ENCODE peak calls at places on chromosomes 4 and X, in ten cellular contexts. One of them, this sample, is unnamed.

GRCh38 chr4:113404846-113405245 is 355.4 kb downstream of the ANK2 start:
- DNase-seq in nephron progenitor cell: no peak
- DNase-seq in left ventricle myocardium inferior: no peak
- DNase-seq in uterus: no peak
- DNase-seq in fibroblast of mammary gland: no peak
- DNase-seq in brain microvascular endothelial cell: no peak
- DNase-seq in OCI-LY7: no peak
- DNase-seq in choroid plexus epithelial cell: no peak
- DNase-seq in bronchial epithelial cell: no peak
- DNase-seq in HFFc6: no peak
- DNase-seq in this sample: no peak

GRCh38 chr4:123746981-123747380 is 350.4 kb downstream of the SPRY1 start:
- DNase-seq in nephron progenitor cell: no peak
- DNase-seq in left ventricle myocardium inferior: no peak
- DNase-seq in uterus: no peak
- DNase-seq in fibroblast of mammary gland: no peak
- DNase-seq in brain microvascular endothelial cell: peak
- DNase-seq in OCI-LY7: no peak
- DNase-seq in choroid plexus epithelial cell: peak
- DNase-seq in bronchial epithelial cell: no peak
- DNase-seq in HFFc6: no peak
- DNase-seq in this sample: no peak

GRCh38 chrX:140342410-140342809 is 162.5 kb downstream of the SOX3 start:
- DNase-seq in nephron progenitor cell: no peak
- DNase-seq in left ventricle myocardium inferior: no peak
- DNase-seq in uterus: no peak
- DNase-seq in fibroblast of mammary gland: no peak
- DNase-seq in brain microvascular endothelial cell: no peak
- DNase-seq in OCI-LY7: no peak
- DNase-seq in choroid plexus epithelial cell: no peak
- DNase-seq in bronchial epithelial cell: no peak
- DNase-seq in HFFc6: no peak
- DNase-seq in this sample: no peak

GRCh38 chrX:139720979-139721378 is 13.0 kb upstream of the MCF2 start:
- DNase-seq in nephron progenitor cell: no peak
- DNase-seq in left ventricle myocardium inferior: no peak
- DNase-seq in uterus: no peak
- DNase-seq in fibroblast of mammary gland: no peak
- DNase-seq in brain microvascular endothelial cell: no peak
- DNase-seq in OCI-LY7: no peak
- DNase-seq in choroid plexus epithelial cell: no peak
- DNase-seq in bronchial epithelial cell: no peak
- DNase-seq in HFFc6: no peak
- DNase-seq in this sample: no peak

GRCh38 chrX:103779156-103779555 is 2.5 kb downstream of the PLP1 start:
- DNase-seq in nephron progenitor cell: no peak
- DNase-seq in left ventricle myocardium inferior: no peak
- DNase-seq in uterus: no peak
- DNase-seq in fibroblast of mammary gland: no peak
- DNase-seq in brain microvascular endothelial cell: peak
- DNase-seq in OCI-LY7: no peak
- DNase-seq in choroid plexus epithelial cell: peak
- DNase-seq in bronchial epithelial cell: no peak
- DNase-seq in HFFc6: no peak
- DNase-seq in this sample: no peak

GRCh38 chrX:9677098-9677739 is 88.4 kb downstream of the GPR143 start:
- DNase-seq in nephron progenitor cell: no peak
- DNase-seq in left ventricle myocardium inferior: no peak
- DNase-seq in uterus: peak
- DNase-seq in fibroblast of mammary gland: peak
- DNase-seq in brain microvascular endothelial cell: no peak
- DNase-seq in OCI-LY7: no peak
- DNase-seq in choroid plexus epithelial cell: peak
- DNase-seq in bronchial epithelial cell: peak
- DNase-seq in HFFc6: no peak
- DNase-seq in this sample: peak

GRCh38 chr4:75718529-75718928 is 5.8 kb upstream of the USO1 start:
- DNase-seq in nephron progenitor cell: no peak
- DNase-seq in left ventricle myocardium inferior: no peak
- DNase-seq in uterus: no peak
- DNase-seq in fibroblast of mammary gland: no peak
- DNase-seq in brain microvascular endothelial cell: no peak
- DNase-seq in OCI-LY7: no peak
- DNase-seq in choroid plexus epithelial cell: peak
- DNase-seq in bronchial epithelial cell: peak
- DNase-seq in HFFc6: no peak
- DNase-seq in this sample: no peak

GRCh38 chrX:45669715-45670360 is 469.2 kb upstream of the DIPK2B start:
- DNase-seq in nephron progenitor cell: no peak
- DNase-seq in left ventricle myocardium inferior: no peak
- DNase-seq in uterus: no peak
- DNase-seq in fibroblast of mammary gland: peak
- DNase-seq in brain microvascular endothelial cell: no peak
- DNase-seq in OCI-LY7: no peak
- DNase-seq in choroid plexus epithelial cell: peak
- DNase-seq in bronchial epithelial cell: no peak
- DNase-seq in HFFc6: no peak
- DNase-seq in this sample: no peak

GRCh38 chr4:78749972-78750727 is 26.0 kb upstream of the BMP2K start:
- DNase-seq in nephron progenitor cell: no peak
- DNase-seq in left ventricle myocardium inferior: no peak
- DNase-seq in uterus: no peak
- DNase-seq in fibroblast of mammary gland: peak
- DNase-seq in brain microvascular endothelial cell: no peak
- DNase-seq in OCI-LY7: peak
- DNase-seq in choroid plexus epithelial cell: peak
- DNase-seq in bronchial epithelial cell: no peak
- DNase-seq in HFFc6: no peak
- DNase-seq in this sample: no peak

GRCh38 chrX:106608016-106608415 is 3.8 kb upstream of the RADX start:
- DNase-seq in nephron progenitor cell: no peak
- DNase-seq in left ventricle myocardium inferior: no peak
- DNase-seq in uterus: no peak
- DNase-seq in fibroblast of mammary gland: no peak
- DNase-seq in brain microvascular endothelial cell: no peak
- DNase-seq in OCI-LY7: no peak
- DNase-seq in choroid plexus epithelial cell: no peak
- DNase-seq in bronchial epithelial cell: peak
- DNase-seq in HFFc6: no peak
- DNase-seq in this sample: no peak

GRCh38 chr4:89268572-89269180 is 38.9 kb downstream of the GPRIN3 start:
- DNase-seq in nephron progenitor cell: no peak
- DNase-seq in left ventricle myocardium inferior: no peak
- DNase-seq in uterus: no peak
- DNase-seq in fibroblast of mammary gland: peak
- DNase-seq in brain microvascular endothelial cell: no peak
- DNase-seq in OCI-LY7: no peak
- DNase-seq in choroid plexus epithelial cell: peak
- DNase-seq in bronchial epithelial cell: no peak
- DNase-seq in HFFc6: no peak
- DNase-seq in this sample: no peak

GRCh38 chrX:21382715-21383114 is 8.5 kb downstream of the CNKSR2 start:
- DNase-seq in nephron progenitor cell: no peak
- DNase-seq in left ventricle myocardium inferior: no peak
- DNase-seq in uterus: no peak
- DNase-seq in fibroblast of mammary gland: no peak
- DNase-seq in brain microvascular endothelial cell: no peak
- DNase-seq in OCI-LY7: no peak
- DNase-seq in choroid plexus epithelial cell: peak
- DNase-seq in bronchial epithelial cell: peak
- DNase-seq in HFFc6: no peak
- DNase-seq in this sample: no peak

GRCh38 chr4:23660865-23661264 is 229.0 kb downstream of the PPARGC1A start:
- DNase-seq in nephron progenitor cell: no peak
- DNase-seq in left ventricle myocardium inferior: no peak
- DNase-seq in uterus: no peak
- DNase-seq in fibroblast of mammary gland: no peak
- DNase-seq in brain microvascular endothelial cell: no peak
- DNase-seq in OCI-LY7: no peak
- DNase-seq in choroid plexus epithelial cell: no peak
- DNase-seq in bronchial epithelial cell: no peak
- DNase-seq in HFFc6: no peak
- DNase-seq in this sample: no peak

GRCh38 chrX:104432321-104432720 is 133.7 kb upstream of the IL1RAPL2 start:
- DNase-seq in nephron progenitor cell: no peak
- DNase-seq in left ventricle myocardium inferior: no peak
- DNase-seq in uterus: no peak
- DNase-seq in fibroblast of mammary gland: no peak
- DNase-seq in brain microvascular endothelial cell: no peak
- DNase-seq in OCI-LY7: no peak
- DNase-seq in choroid plexus epithelial cell: no peak
- DNase-seq in bronchial epithelial cell: peak
- DNase-seq in HFFc6: no peak
- DNase-seq in this sample: no peak

GRCh38 chr4:165209796-165210195 is 2.4 kb downstream of the KLHL2 start:
- DNase-seq in nephron progenitor cell: no peak
- DNase-seq in left ventricle myocardium inferior: no peak
- DNase-seq in uterus: no peak
- DNase-seq in fibroblast of mammary gland: no peak
- DNase-seq in brain microvascular endothelial cell: no peak
- DNase-seq in OCI-LY7: no peak
- DNase-seq in choroid plexus epithelial cell: no peak
- DNase-seq in bronchial epithelial cell: no peak
- DNase-seq in HFFc6: no peak
- DNase-seq in this sample: no peak

GRCh38 chr4:78656968-78657445 is 105.4 kb downstream of the ANXA3 start:
- DNase-seq in nephron progenitor cell: no peak
- DNase-seq in left ventricle myocardium inferior: no peak
- DNase-seq in uterus: no peak
- DNase-seq in fibroblast of mammary gland: no peak
- DNase-seq in brain microvascular endothelial cell: no peak
- DNase-seq in OCI-LY7: peak
- DNase-seq in choroid plexus epithelial cell: no peak
- DNase-seq in bronchial epithelial cell: no peak
- DNase-seq in HFFc6: no peak
- DNase-seq in this sample: no peak

GRCh38 chrX:13092455-13092941 is 48.1 kb upstream of the FAM9C start:
- DNase-seq in nephron progenitor cell: no peak
- DNase-seq in left ventricle myocardium inferior: no peak
- DNase-seq in uterus: no peak
- DNase-seq in fibroblast of mammary gland: no peak
- DNase-seq in brain microvascular endothelial cell: no peak
- DNase-seq in OCI-LY7: no peak
- DNase-seq in choroid plexus epithelial cell: no peak
- DNase-seq in bronchial epithelial cell: no peak
- DNase-seq in HFFc6: no peak
- DNase-seq in this sample: peak
- TF ChIP-seq CTCF in nephron progenitor cell: no peak
- TF ChIP-seq CTCF in left ventricle myocardium inferior: no peak
- TF ChIP-seq CTCF in uterus: no peak
- TF ChIP-seq CTCF in fibroblast of mammary gland: no peak
- TF ChIP-seq CTCF in brain microvascular endothelial cell: no peak
- TF ChIP-seq CTCF in OCI-LY7: no peak
- TF ChIP-seq CTCF in choroid plexus epithelial cell: no peak
- TF ChIP-seq CTCF in bronchial epithelial cell: no peak
- TF ChIP-seq CTCF in HFFc6: no peak
- TF ChIP-seq CTCF in this sample: no peak

GRCh38 chr4:81375745-81376144 is 96.0 kb downstream of the RASGEF1B start:
- DNase-seq in nephron progenitor cell: no peak
- DNase-seq in left ventricle myocardium inferior: no peak
- DNase-seq in uterus: no peak
- DNase-seq in fibroblast of mammary gland: no peak
- DNase-seq in brain microvascular endothelial cell: no peak
- DNase-seq in OCI-LY7: peak
- DNase-seq in choroid plexus epithelial cell: no peak
- DNase-seq in bronchial epithelial cell: no peak
- DNase-seq in HFFc6: no peak
- DNase-seq in this sample: no peak
- TF ChIP-seq CTCF in nephron progenitor cell: no peak
- TF ChIP-seq CTCF in left ventricle myocardium inferior: no peak
- TF ChIP-seq CTCF in uterus: no peak
- TF ChIP-seq CTCF in fibroblast of mammary gland: peak
- TF ChIP-seq CTCF in brain microvascular endothelial cell: no peak
- TF ChIP-seq CTCF in OCI-LY7: peak
- TF ChIP-seq CTCF in choroid plexus epithelial cell: peak
- TF ChIP-seq CTCF in bronchial epithelial cell: no peak
- TF ChIP-seq CTCF in HFFc6: no peak
- TF ChIP-seq CTCF in this sample: no peak

GRCh38 chr4:26163425-26164362 is 157.1 kb upstream of the RBPJ start:
- DNase-seq in nephron progenitor cell: no peak
- DNase-seq in left ventricle myocardium inferior: no peak
- DNase-seq in uterus: no peak
- DNase-seq in fibroblast of mammary gland: no peak
- DNase-seq in brain microvascular endothelial cell: no peak
- DNase-seq in OCI-LY7: no peak
- DNase-seq in choroid plexus epithelial cell: no peak
- DNase-seq in bronchial epithelial cell: no peak
- DNase-seq in HFFc6: no peak
- DNase-seq in this sample: no peak

GRCh38 chr4:26162095-26162494 is 158.7 kb upstream of the RBPJ start:
- DNase-seq in nephron progenitor cell: no peak
- DNase-seq in left ventricle myocardium inferior: no peak
- DNase-seq in uterus: no peak
- DNase-seq in fibroblast of mammary gland: no peak
- DNase-seq in brain microvascular endothelial cell: no peak
- DNase-seq in OCI-LY7: no peak
- DNase-seq in choroid plexus epithelial cell: no peak
- DNase-seq in bronchial epithelial cell: no peak
- DNase-seq in HFFc6: no peak
- DNase-seq in this sample: no peak

GRCh38 chr4:26157541-26157940 is 163.3 kb upstream of the RBPJ start:
- DNase-seq in nephron progenitor cell: no peak
- DNase-seq in left ventricle myocardium inferior: no peak
- DNase-seq in uterus: no peak
- DNase-seq in fibroblast of mammary gland: peak
- DNase-seq in brain microvascular endothelial cell: no peak
- DNase-seq in OCI-LY7: no peak
- DNase-seq in choroid plexus epithelial cell: no peak
- DNase-seq in bronchial epithelial cell: no peak
- DNase-seq in HFFc6: no peak
- DNase-seq in this sample: no peak

GRCh38 chr4:26161030-26161824 is 159.6 kb upstream of the RBPJ start:
- DNase-seq in nephron progenitor cell: no peak
- DNase-seq in left ventricle myocardium inferior: no peak
- DNase-seq in uterus: no peak
- DNase-seq in fibroblast of mammary gland: no peak
- DNase-seq in brain microvascular endothelial cell: no peak
- DNase-seq in OCI-LY7: peak
- DNase-seq in choroid plexus epithelial cell: no peak
- DNase-seq in bronchial epithelial cell: no peak
- DNase-seq in HFFc6: no peak
- DNase-seq in this sample: no peak
- TF ChIP-seq CTCF in nephron progenitor cell: no peak
- TF ChIP-seq CTCF in left ventricle myocardium inferior: no peak
- TF ChIP-seq CTCF in uterus: no peak
- TF ChIP-seq CTCF in fibroblast of mammary gland: peak
- TF ChIP-seq CTCF in brain microvascular endothelial cell: peak
- TF ChIP-seq CTCF in OCI-LY7: peak
- TF ChIP-seq CTCF in choroid plexus epithelial cell: peak
- TF ChIP-seq CTCF in bronchial epithelial cell: peak
- TF ChIP-seq CTCF in HFFc6: peak
- TF ChIP-seq CTCF in this sample: no peak

GRCh38 chrX:132940727-132941162 is 17.7 kb downstream of the HS6ST2 start:
- DNase-seq in nephron progenitor cell: peak
- DNase-seq in left ventricle myocardium inferior: no peak
- DNase-seq in uterus: no peak
- DNase-seq in fibroblast of mammary gland: no peak
- DNase-seq in brain microvascular endothelial cell: no peak
- DNase-seq in OCI-LY7: no peak
- DNase-seq in choroid plexus epithelial cell: peak
- DNase-seq in bronchial epithelial cell: peak
- DNase-seq in HFFc6: no peak
- DNase-seq in this sample: no peak
- TF ChIP-seq CTCF in nephron progenitor cell: peak
- TF ChIP-seq CTCF in left ventricle myocardium inferior: no peak
- TF ChIP-seq CTCF in uterus: no peak
- TF ChIP-seq CTCF in fibroblast of mammary gland: peak
- TF ChIP-seq CTCF in brain microvascular endothelial cell: peak
- TF ChIP-seq CTCF in OCI-LY7: no peak
- TF ChIP-seq CTCF in choroid plexus epithelial cell: peak
- TF ChIP-seq CTCF in bronchial epithelial cell: peak
- TF ChIP-seq CTCF in HFFc6: no peak
- TF ChIP-seq CTCF in this sample: no peak

This sample was measured in GM13976.